ENCODE peak calls at places on chromosomes 5 and 9, in nine cellular contexts. One of them, this sample, is unnamed.

GRCh38 chr5:14171091-14171490 is 27.9 kb downstream of the TRIO start:
- DNase-seq in psoas muscle: no peak
- DNase-seq in NCI-H2029: no peak
- DNase-seq in mucosa of gallbladder: no peak
- DNase-seq in GM19239: no peak
- DNase-seq in activated naive CD4-positive, alpha-beta T cell treated with Interleukin-2 at 50 U/mL for 16 hours: no peak
- DNase-seq in heart left ventricle: no peak
- DNase-seq in upper lobe of right lung: no peak
- DNase-seq in brain microvascular endothelial cell: no peak
- DNase-seq in this sample: no peak

GRCh38 chr9:104093162-104093561 is 947 bp upstream of the SMC2 start:
- DNase-seq in psoas muscle: no peak
- DNase-seq in NCI-H2029: no peak
- DNase-seq in mucosa of gallbladder: no peak
- DNase-seq in GM19239: no peak
- DNase-seq in activated naive CD4-positive, alpha-beta T cell treated with Interleukin-2 at 50 U/mL for 16 hours: no peak
- DNase-seq in heart left ventricle: no peak
- DNase-seq in upper lobe of right lung: no peak
- DNase-seq in brain microvascular endothelial cell: peak
- DNase-seq in this sample: no peak

GRCh38 chr5:317086-317811 is 4.3 kb upstream of the AHRR start:
- DNase-seq in psoas muscle: no peak
- DNase-seq in NCI-H2029: peak
- DNase-seq in mucosa of gallbladder: no peak
- DNase-seq in GM19239: peak
- DNase-seq in activated naive CD4-positive, alpha-beta T cell treated with Interleukin-2 at 50 U/mL for 16 hours: peak
- DNase-seq in heart left ventricle: no peak
- DNase-seq in upper lobe of right lung: peak
- DNase-seq in brain microvascular endothelial cell: peak
- DNase-seq in this sample: peak

GRCh38 chr5:145838276-145838675 is 3.1 kb upstream of the PRELID2 start:
- DNase-seq in psoas muscle: no peak
- DNase-seq in NCI-H2029: no peak
- DNase-seq in mucosa of gallbladder: no peak
- DNase-seq in GM19239: no peak
- DNase-seq in activated naive CD4-positive, alpha-beta T cell treated with Interleukin-2 at 50 U/mL for 16 hours: no peak
- DNase-seq in heart left ventricle: no peak
- DNase-seq in upper lobe of right lung: no peak
- DNase-seq in brain microvascular endothelial cell: no peak
- DNase-seq in this sample: no peak

GRCh38 chr5:43036409-43036808 is 3.7 kb downstream of the ANXA2R start:
- DNase-seq in psoas muscle: no peak
- DNase-seq in NCI-H2029: no peak
- DNase-seq in mucosa of gallbladder: no peak
- DNase-seq in GM19239: no peak
- DNase-seq in activated naive CD4-positive, alpha-beta T cell treated with Interleukin-2 at 50 U/mL for 16 hours: no peak
- DNase-seq in heart left ventricle: no peak
- DNase-seq in upper lobe of right lung: no peak
- DNase-seq in brain microvascular endothelial cell: no peak
- DNase-seq in this sample: no peak

GRCh38 chr5:120139039-120139438 is 325.1 kb upstream of the PRR16 start:
- DNase-seq in psoas muscle: no peak
- DNase-seq in NCI-H2029: no peak
- DNase-seq in mucosa of gallbladder: no peak
- DNase-seq in GM19239: no peak
- DNase-seq in activated naive CD4-positive, alpha-beta T cell treated with Interleukin-2 at 50 U/mL for 16 hours: no peak
- DNase-seq in heart left ventricle: peak
- DNase-seq in upper lobe of right lung: no peak
- DNase-seq in brain microvascular endothelial cell: peak
- DNase-seq in this sample: peak

GRCh38 chr5:126044111-126044668 is 379.0 kb upstream of the GRAMD2B start:
- DNase-seq in psoas muscle: no peak
- DNase-seq in NCI-H2029: peak
- DNase-seq in mucosa of gallbladder: peak
- DNase-seq in GM19239: no peak
- DNase-seq in activated naive CD4-positive, alpha-beta T cell treated with Interleukin-2 at 50 U/mL for 16 hours: no peak
- DNase-seq in heart left ventricle: peak
- DNase-seq in upper lobe of right lung: no peak
- DNase-seq in brain microvascular endothelial cell: peak
- DNase-seq in this sample: peak

GRCh38 chr5:23139338-23140171 is 286.4 kb upstream of the CDH12 start:
- DNase-seq in psoas muscle: no peak
- DNase-seq in NCI-H2029: no peak
- DNase-seq in mucosa of gallbladder: no peak
- DNase-seq in GM19239: no peak
- DNase-seq in activated naive CD4-positive, alpha-beta T cell treated with Interleukin-2 at 50 U/mL for 16 hours: no peak
- DNase-seq in heart left ventricle: no peak
- DNase-seq in upper lobe of right lung: no peak
- DNase-seq in brain microvascular endothelial cell: no peak
- DNase-seq in this sample: peak

GRCh38 chr5:97623441-97623840 is 440.4 kb upstream of the RIOK2 start:
- DNase-seq in psoas muscle: no peak
- DNase-seq in NCI-H2029: no peak
- DNase-seq in mucosa of gallbladder: no peak
- DNase-seq in GM19239: no peak
- DNase-seq in activated naive CD4-positive, alpha-beta T cell treated with Interleukin-2 at 50 U/mL for 16 hours: no peak
- DNase-seq in heart left ventricle: no peak
- DNase-seq in upper lobe of right lung: no peak
- DNase-seq in brain microvascular endothelial cell: no peak
- DNase-seq in this sample: no peak

GRCh38 chr9:97470076-97470475 is 31.4 kb upstream of the TMOD1 start:
- DNase-seq in psoas muscle: no peak
- DNase-seq in NCI-H2029: no peak
- DNase-seq in mucosa of gallbladder: no peak
- DNase-seq in GM19239: no peak
- DNase-seq in activated naive CD4-positive, alpha-beta T cell treated with Interleukin-2 at 50 U/mL for 16 hours: no peak
- DNase-seq in heart left ventricle: no peak
- DNase-seq in upper lobe of right lung: no peak
- DNase-seq in brain microvascular endothelial cell: no peak
- DNase-seq in this sample: no peak

GRCh38 chr5:90940227-90940995 is 381.8 kb downstream of the ADGRV1 start:
- DNase-seq in psoas muscle: no peak
- DNase-seq in NCI-H2029: peak
- DNase-seq in mucosa of gallbladder: peak
- DNase-seq in GM19239: no peak
- DNase-seq in activated naive CD4-positive, alpha-beta T cell treated with Interleukin-2 at 50 U/mL for 16 hours: peak
- DNase-seq in heart left ventricle: no peak
- DNase-seq in upper lobe of right lung: no peak
- DNase-seq in brain microvascular endothelial cell: peak
- DNase-seq in this sample: no peak

GRCh38 chr5:103866169-103866568 is 303.6 kb upstream of the NUDT12 start:
- DNase-seq in psoas muscle: no peak
- DNase-seq in NCI-H2029: no peak
- DNase-seq in mucosa of gallbladder: no peak
- DNase-seq in GM19239: no peak
- DNase-seq in activated naive CD4-positive, alpha-beta T cell treated with Interleukin-2 at 50 U/mL for 16 hours: no peak
- DNase-seq in heart left ventricle: no peak
- DNase-seq in upper lobe of right lung: no peak
- DNase-seq in brain microvascular endothelial cell: no peak
- DNase-seq in this sample: no peak

GRCh38 chr5:11363779-11364178 is 540.5 kb downstream of the CTNND2 start:
- DNase-seq in psoas muscle: no peak
- DNase-seq in NCI-H2029: no peak
- DNase-seq in mucosa of gallbladder: no peak
- DNase-seq in GM19239: no peak
- DNase-seq in activated naive CD4-positive, alpha-beta T cell treated with Interleukin-2 at 50 U/mL for 16 hours: no peak
- DNase-seq in heart left ventricle: no peak
- DNase-seq in upper lobe of right lung: no peak
- DNase-seq in brain microvascular endothelial cell: no peak
- DNase-seq in this sample: no peak

GRCh38 chr9:136655244-136656225 is 7.2 kb upstream of the EGFL7 start:
- DNase-seq in psoas muscle: peak
- DNase-seq in NCI-H2029: no peak
- DNase-seq in mucosa of gallbladder: no peak
- DNase-seq in GM19239: no peak
- DNase-seq in activated naive CD4-positive, alpha-beta T cell treated with Interleukin-2 at 50 U/mL for 16 hours: no peak
- DNase-seq in heart left ventricle: peak
- DNase-seq in upper lobe of right lung: peak
- DNase-seq in brain microvascular endothelial cell: no peak
- DNase-seq in this sample: no peak

GRCh38 chr9:113678874-113679273 is 197.2 kb upstream of the ZNF618 start:
- DNase-seq in psoas muscle: no peak
- DNase-seq in NCI-H2029: no peak
- DNase-seq in mucosa of gallbladder: no peak
- DNase-seq in GM19239: no peak
- DNase-seq in activated naive CD4-positive, alpha-beta T cell treated with Interleukin-2 at 50 U/mL for 16 hours: no peak
- DNase-seq in heart left ventricle: no peak
- DNase-seq in upper lobe of right lung: no peak
- DNase-seq in brain microvascular endothelial cell: no peak
- DNase-seq in this sample: no peak

GRCh38 chr5:79503794-79504495 is 10.0 kb downstream of the HOMER1 start:
- DNase-seq in psoas muscle: no peak
- DNase-seq in NCI-H2029: no peak
- DNase-seq in mucosa of gallbladder: no peak
- DNase-seq in GM19239: no peak
- DNase-seq in activated naive CD4-positive, alpha-beta T cell treated with Interleukin-2 at 50 U/mL for 16 hours: no peak
- DNase-seq in heart left ventricle: no peak
- DNase-seq in upper lobe of right lung: no peak
- DNase-seq in brain microvascular endothelial cell: no peak
- DNase-seq in this sample: no peak

GRCh38 chr9:129513282-129513681 is 107.6 kb downstream of the C9orf50 start:
- DNase-seq in psoas muscle: no peak
- DNase-seq in NCI-H2029: no peak
- DNase-seq in mucosa of gallbladder: no peak
- DNase-seq in GM19239: no peak
- DNase-seq in activated naive CD4-positive, alpha-beta T cell treated with Interleukin-2 at 50 U/mL for 16 hours: no peak
- DNase-seq in heart left ventricle: no peak
- DNase-seq in upper lobe of right lung: no peak
- DNase-seq in brain microvascular endothelial cell: no peak
- DNase-seq in this sample: no peak

GRCh38 chr9:102867488-102867887 is 127.6 kb upstream of the CYLC2 start:
- DNase-seq in psoas muscle: no peak
- DNase-seq in NCI-H2029: no peak
- DNase-seq in mucosa of gallbladder: no peak
- DNase-seq in GM19239: no peak
- DNase-seq in activated naive CD4-positive, alpha-beta T cell treated with Interleukin-2 at 50 U/mL for 16 hours: no peak
- DNase-seq in heart left ventricle: peak
- DNase-seq in upper lobe of right lung: no peak
- DNase-seq in brain microvascular endothelial cell: peak
- DNase-seq in this sample: peak

GRCh38 chr9:137306546-137307254 is 4.6 kb upstream of the NRARP start:
- DNase-seq in psoas muscle: no peak
- DNase-seq in NCI-H2029: no peak
- DNase-seq in mucosa of gallbladder: no peak
- DNase-seq in GM19239: no peak
- DNase-seq in activated naive CD4-positive, alpha-beta T cell treated with Interleukin-2 at 50 U/mL for 16 hours: no peak
- DNase-seq in heart left ventricle: peak
- DNase-seq in upper lobe of right lung: peak
- DNase-seq in brain microvascular endothelial cell: no peak
- DNase-seq in this sample: no peak

GRCh38 chr9:14027114-14027812 is 286.7 kb downstream of the NFIB start:
- DNase-seq in psoas muscle: peak
- DNase-seq in NCI-H2029: no peak
- DNase-seq in mucosa of gallbladder: no peak
- DNase-seq in GM19239: no peak
- DNase-seq in activated naive CD4-positive, alpha-beta T cell treated with Interleukin-2 at 50 U/mL for 16 hours: no peak
- DNase-seq in heart left ventricle: peak
- DNase-seq in upper lobe of right lung: peak
- DNase-seq in brain microvascular endothelial cell: no peak
- DNase-seq in this sample: no peak

GRCh38 chr5:109027983-109028607 is 280.4 kb downstream of the FER start:
- DNase-seq in psoas muscle: no peak
- DNase-seq in NCI-H2029: no peak
- DNase-seq in mucosa of gallbladder: no peak
- DNase-seq in GM19239: no peak
- DNase-seq in activated naive CD4-positive, alpha-beta T cell treated with Interleukin-2 at 50 U/mL for 16 hours: no peak
- DNase-seq in heart left ventricle: no peak
- DNase-seq in upper lobe of right lung: no peak
- DNase-seq in brain microvascular endothelial cell: no peak
- DNase-seq in this sample: no peak